ENCODE peak calls at places on chromosomes 11 and 22, in seven cellular contexts. H is uterus, N is IMR-90, T is bronchial epithelial cell, R is osteoblast, C is heart right ventricle, V is heart left ventricle. J is an unnamed sample.

GRCh38 chr22:19876314-19876940 is 21.8 kb upstream of the GNB1L start:
- DNase-seq in H (peak; percentile 16), N (no peak), T (no peak), R (peak; percentile 54), C (no peak), V (peak; percentile 11), J (peak; percentile 7)

GRCh38 chr11:67572747-67573419 is 10.7 kb upstream of the GSTP1 start:
- DNase-seq in H (no peak), N (peak; percentile 48), T (peak; percentile 55), R (peak; percentile 65), C (peak; percentile 34), V (peak; percentile 45), J (no peak)

GRCh38 chr22:46461566-46462180 is 75.7 kb downstream of the CELSR1 start:
- DNase-seq in H (no peak), N (no peak), T (no peak), R (peak; percentile 58), C (no peak), V (no peak), J (no peak)

GRCh38 chr11:115158053-115158452 is 346.2 kb downstream of the CADM1 start:
- DNase-seq in H (no peak), N (no peak), T (no peak), R (no peak), C (no peak), V (no peak), J (no peak)

GRCh38 chr11:121553367-121553766 is 100.6 kb upstream of the SORL1-AS1 start:
- DNase-seq in H (no peak), N (no peak), T (peak; percentile 71), R (no peak), C (no peak), V (no peak), J (no peak)

GRCh38 chr11:43984039-43984438 is 41.6 kb downstream of the C11orf96 start:
- DNase-seq in H (no peak), N (no peak), T (no peak), R (no peak), C (no peak), V (no peak), J (no peak)

GRCh38 chr11:34653851-34654490 is 33.1 kb downstream of the EHF start:
- DNase-seq in H (no peak), N (peak; percentile 99), T (peak; percentile 99), R (peak; percentile 86), C (no peak), V (no peak), J (no peak)

GRCh38 chr11:65204646-65205601 is 23.2 kb downstream of the CAPN1 start:
- DNase-seq in H (peak; percentile 15), N (peak; percentile 13), T (no peak), R (peak; percentile 93), C (no peak), V (peak; percentile 19), J (no peak)

GRCh38 chr11:832529-833113 is at the start of gene CD151:
- DNase-seq in H (no peak), N (peak; percentile 45), T (no peak), R (peak; percentile 96), C (no peak), V (peak; percentile 64), J (peak; percentile 87)

GRCh38 chr22:48144318-48144717 is 1381.9 kb downstream of the TBC1D22A start:
- DNase-seq in H (no peak), N (no peak), T (no peak), R (no peak), C (no peak), V (no peak), J (no peak)

GRCh38 chr22:26161746-26162145 is 7.5 kb upstream of the SEZ6L start:
- DNase-seq in H (no peak), N (no peak), T (no peak), R (no peak), C (no peak), V (no peak), J (no peak)

GRCh38 chr22:20402960-20403778 is 9.2 kb downstream of the ZNF74 start:
- DNase-seq in H (no peak), N (no peak), T (no peak), R (no peak), C (no peak), V (no peak), J (peak; percentile 35)

GRCh38 chr11:20597137-20597923 is 2.1 kb upstream of the SLC6A5 start:
- DNase-seq in H (no peak), N (no peak), T (no peak), R (peak; percentile 63), C (no peak), V (no peak), J (no peak)

DNA sequence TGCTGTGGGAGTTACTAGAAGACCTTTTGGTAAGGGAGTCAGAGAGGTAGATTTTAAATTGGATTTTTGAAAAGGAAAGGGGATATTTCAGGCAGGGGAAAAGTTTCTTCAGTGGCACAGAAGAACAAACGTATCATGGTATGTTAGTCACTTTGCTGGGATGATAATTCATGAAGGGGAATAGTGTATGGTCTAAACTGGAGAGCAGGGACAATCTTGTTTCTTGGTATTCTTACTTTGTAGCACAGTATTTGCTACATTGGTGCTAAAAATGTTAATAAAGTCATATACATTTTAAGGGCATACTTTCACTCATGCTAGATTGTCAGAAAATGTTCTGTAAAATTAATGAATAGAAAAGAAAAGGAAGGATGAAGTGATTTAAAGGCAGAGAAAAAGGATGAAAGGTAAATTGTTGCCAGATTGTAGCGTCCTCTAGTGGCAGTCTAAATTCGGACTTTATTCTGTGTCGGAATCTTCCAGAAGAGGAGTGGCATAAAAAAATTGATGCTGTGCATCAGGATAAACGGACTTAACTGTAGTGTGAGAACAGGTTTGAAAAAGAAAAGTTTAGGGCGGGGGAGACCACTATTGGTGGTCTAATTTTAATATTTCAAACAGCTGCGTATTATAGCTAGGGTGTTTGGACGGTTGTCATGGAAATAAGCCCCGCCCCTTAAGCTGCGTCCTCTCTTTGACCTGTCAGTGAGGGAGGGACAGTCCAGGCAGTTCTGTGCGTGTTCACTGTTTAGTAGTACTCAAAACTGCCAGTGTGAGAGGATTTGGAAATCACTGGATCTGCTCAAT is at the start of gene BCO2:
- DNase-seq in H (peak; percentile 87), N (peak; percentile 71), T (peak; percentile 72), R (peak; percentile 79), C (peak; percentile 90), V (peak; percentile 86), J (peak; percentile 88)
- H3K4me3 ChIP-seq in H (peak within 1 kb of the TSS; percentile 15), N (peak within 1 kb of the TSS; percentile 37), T (no peak within 1 kb of the TSS), R (peak within 1 kb of the TSS; percentile 59), C (peak within 1 kb of the TSS; percentile 60), V (peak within 1 kb of the TSS; percentile 45), J (peak within 1 kb of the TSS; percentile 44)

DNA sequence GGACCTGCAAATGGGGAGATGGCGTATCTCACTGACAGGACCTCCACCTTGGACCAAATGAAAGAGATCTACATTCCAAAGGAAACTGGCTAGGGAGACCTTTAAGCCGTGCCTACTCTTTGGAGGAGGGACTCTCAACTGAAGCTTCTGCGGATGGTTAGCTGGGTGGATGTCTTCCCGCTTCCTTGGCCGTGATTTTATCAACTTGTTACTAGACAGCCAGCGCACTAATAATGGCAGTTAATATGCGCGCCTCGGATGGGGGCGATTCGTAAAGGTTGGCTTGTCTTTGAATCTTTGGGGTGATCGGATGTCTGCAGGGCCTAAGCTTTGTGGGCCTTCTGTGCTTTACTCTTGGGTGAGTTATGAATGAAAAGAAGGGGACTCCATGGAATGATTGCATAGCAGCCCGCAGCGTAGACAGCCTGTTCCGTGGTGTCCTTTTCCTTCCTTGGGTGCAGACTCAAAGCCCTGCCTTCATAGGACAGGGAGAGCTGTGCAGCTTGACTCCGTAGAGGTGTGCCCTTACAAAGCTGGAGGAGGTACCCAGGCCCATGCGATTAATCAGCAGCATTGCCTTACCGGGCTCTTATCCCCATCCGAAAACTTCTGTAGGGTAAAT is 1.5 kb downstream of the ZNRF3 start:
- DNase-seq in H (no peak), N (no peak), T (no peak), R (no peak), C (no peak), V (no peak), J (no peak)
- H3K4me3 ChIP-seq in H (peak overlapping the region; percentile 37), N (peak overlapping the region; percentile 91), T (peak overlapping the region; percentile 55), R (peak overlapping the region; percentile 70), C (peak overlapping the region; percentile 70), V (peak overlapping the region; percentile 64), J (peak overlapping the region; percentile 71)

DNA sequence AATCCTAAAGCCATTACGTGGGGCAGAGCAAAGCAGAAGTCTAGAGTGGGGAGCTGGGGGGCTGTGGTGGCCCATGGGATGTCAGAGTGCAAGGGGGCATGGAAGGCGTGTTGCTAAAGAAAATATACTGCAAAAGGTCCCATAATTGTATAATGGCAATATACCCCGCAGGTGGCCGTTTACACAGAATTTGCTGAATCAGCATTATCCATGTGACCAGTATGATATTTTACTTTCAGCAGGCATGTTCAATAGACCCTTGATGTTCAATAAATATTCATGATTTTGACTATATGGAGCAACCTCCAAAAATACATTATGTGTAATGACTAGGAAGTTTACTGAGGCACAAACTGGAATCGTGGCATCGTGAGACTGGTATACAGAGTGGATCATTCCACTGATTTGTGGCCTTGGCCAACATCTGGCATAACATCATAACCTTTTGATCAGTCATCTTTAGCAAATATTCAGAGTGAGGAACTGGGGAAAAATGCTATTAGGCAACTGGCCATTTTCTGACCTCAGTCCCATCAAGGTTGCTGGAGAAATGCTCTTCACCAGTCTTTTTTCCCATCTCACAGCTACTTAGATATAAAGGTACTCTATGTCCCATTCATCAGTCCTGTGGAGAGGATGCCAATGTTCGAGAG is 29.3 kb upstream of the PPP2R1B start:
- DNase-seq in H (no peak), N (peak; percentile 82), T (peak; percentile 11), R (peak; percentile 61), C (no peak), V (no peak), J (no peak)
- H3K4me3 ChIP-seq in H (no peak overlapping the region), N (no peak overlapping the region), T (no peak overlapping the region), R (no peak overlapping the region), C (no peak overlapping the region), V (no peak overlapping the region), J (no peak overlapping the region)

GRCh38 chr11:69639843-69640242 is 1.1 kb upstream of the CCND1 start:
- DNase-seq in H (no peak), N (no peak), T (no peak), R (no peak), C (no peak), V (no peak), J (no peak)

GRCh38 chr11:69640995-69641581 is at the start of gene CCND1:
- DNase-seq in H (no peak), N (peak; percentile 94), T (peak; percentile 74), R (peak; percentile 99), C (peak; percentile 85), V (peak; percentile 84), J (no peak)

GRCh38 chr11:69641681-69642548 is 959 bp downstream of the CCND1 start:
- DNase-seq in H (no peak), N (no peak), T (no peak), R (peak; percentile 88), C (no peak), V (no peak), J (no peak)

GRCh38 chr11:69638941-69639681 is 1.8 kb upstream of the CCND1 start:
- DNase-seq in H (peak; percentile 69), N (peak; percentile 97), T (peak; percentile 83), R (peak; percentile 99), C (peak; percentile 96), V (peak; percentile 96), J (peak; percentile 95)

DNA sequence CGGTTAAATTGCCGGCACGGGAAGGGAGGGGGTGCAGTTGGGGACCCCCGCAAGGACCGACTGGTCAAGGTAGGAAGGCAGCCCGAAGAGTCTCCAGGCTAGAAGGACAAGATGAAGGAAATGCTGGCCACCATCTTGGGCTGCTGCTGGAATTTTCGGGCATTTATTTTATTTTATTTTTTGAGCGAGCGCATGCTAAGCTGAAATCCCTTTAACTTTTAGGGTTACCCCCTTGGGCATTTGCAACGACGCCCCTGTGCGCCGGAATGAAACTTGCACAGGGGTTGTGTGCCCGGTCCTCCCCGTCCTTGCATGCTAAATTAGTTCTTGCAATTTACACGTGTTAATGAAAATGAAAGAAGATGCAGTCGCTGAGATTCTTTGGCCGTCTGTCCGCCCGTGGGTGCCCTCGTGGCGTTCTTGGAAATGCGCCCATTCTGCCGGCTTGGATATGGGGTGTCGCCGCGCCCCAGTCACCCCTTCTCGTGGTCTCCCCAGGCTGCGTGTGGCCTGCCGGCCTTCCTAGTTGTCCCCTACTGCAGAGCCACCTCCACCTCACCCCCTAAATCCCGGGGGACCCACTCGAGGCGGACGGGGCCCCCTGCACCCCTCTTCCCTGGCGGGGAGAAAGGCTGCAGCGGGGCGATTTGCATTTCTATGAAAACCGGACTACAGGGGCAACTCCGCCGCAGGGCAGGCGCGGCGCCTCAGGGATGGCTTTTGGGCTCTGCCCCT is 529 bp upstream of the CCND1 start:
- DNase-seq in H (no peak), N (no peak), T (no peak), R (peak; percentile 85), C (no peak), V (peak; percentile 59), J (no peak)
- H3K4me3 ChIP-seq in H (peak overlapping the region; percentile 49), N (peak overlapping the region; percentile 98), T (peak overlapping the region; percentile 92), R (peak overlapping the region; percentile 91), C (peak overlapping the region; percentile 84), V (peak overlapping the region; percentile 85), J (peak overlapping the region; percentile 88)